ENCODE peak calls at places on chromosome 17, in ten cellular contexts. Y is non-pigmented ciliary epithelial cell; I is lower leg skin; B is uterus; X is stimulated activated CD8-positive, alpha-beta memory T cell treated with anti-CD3 and anti-CD28 coated beads, Interleukin-15, amount 100 ng/mL, for 1 hour; N is thyroid gland; H is progenitor cell of endocrine pancreas; K is GDM1; C is effector CD4-positive, alpha-beta T cell; A is Karpas-422. V is an unnamed sample.

GRCh38 chr17:3886776-3887175 is 6.1 kb downstream of the CAMKK1 start:
- DNase-seq in Y (no peak), I (no peak), B (no peak), X (no peak), N (no peak), H (no peak), K (peak), C (no peak), A (no peak), V (no peak)

GRCh38 chr17:19766016-19766415 is 17.9 kb upstream of the ALDH3A1 start:
- DNase-seq in Y (no peak), I (no peak), B (peak), X (no peak), N (no peak), H (no peak), K (no peak), C (no peak), A (no peak), V (no peak)

GRCh38 chr17:28497931-28498330 is 8.2 kb upstream of the FOXN1 start:
- DNase-seq in Y (no peak), I (no peak), B (no peak), X (no peak), N (no peak), H (peak), K (no peak), C (no peak), A (no peak), V (no peak)

GRCh38 chr17:17568772-17569195 is 22.7 kb downstream of the PEMT start:
- DNase-seq in Y (no peak), I (no peak), B (peak), X (peak), N (peak), H (peak), K (peak), C (peak), A (peak), V (peak)

GRCh38 chr17:20157078-20157360 is 147.9 kb downstream of the SPECC1 start:
- DNase-seq in Y (no peak), I (peak), B (no peak), X (no peak), N (no peak), H (no peak), K (no peak), C (no peak), A (no peak), V (no peak)

GRCh38 chr17:72865954-72866353 is 226.5 kb downstream of the SLC39A11 start:
- DNase-seq in Y (no peak), I (no peak), B (no peak), X (no peak), N (no peak), H (no peak), K (no peak), C (no peak), A (no peak), V (no peak)

GRCh38 chr17:73293480-73293911 is 18.3 kb downstream of the CDC42EP4 start:
- DNase-seq in Y (no peak), I (peak), B (peak), X (no peak), N (peak), H (no peak), K (no peak), C (no peak), A (no peak), V (no peak)

GRCh38 chr17:31533546-31534155 is 142.2 kb downstream of the RAB11FIP4 start:
- DNase-seq in Y (peak), I (no peak), B (peak), X (no peak), N (peak), H (no peak), K (peak), C (no peak), A (peak), V (no peak)

GRCh38 chr17:76125391-76125675 is 15.7 kb downstream of the FOXJ1 start:
- DNase-seq in Y (no peak), I (no peak), B (no peak), X (no peak), N (no peak), H (no peak), K (no peak), C (no peak), A (no peak), V (no peak)

GRCh38 chr17:21043296-21044232 is 753 bp upstream of the USP22 start:
- DNase-seq in Y (peak), I (peak), B (peak), X (peak), N (peak), H (peak), K (peak), C (peak), A (peak), V (peak)

GRCh38 chr17:16085066-16085699 is 85.6 kb downstream of the TTC19 start:
- DNase-seq in Y (peak), I (no peak), B (no peak), X (no peak), N (no peak), H (no peak), K (no peak), C (no peak), A (no peak), V (no peak)

GRCh38 chr17:79633937-79634813 is 23.3 kb upstream of the RBFOX3 start:
- DNase-seq in Y (no peak), I (peak), B (peak), X (no peak), N (no peak), H (peak), K (no peak), C (no peak), A (no peak), V (no peak)

GRCh38 chr17:57649731-57650484 is 95.2 kb downstream of the CCDC182 start:
- DNase-seq in Y (no peak), I (no peak), B (no peak), X (no peak), N (peak), H (no peak), K (no peak), C (no peak), A (no peak), V (no peak)

GRCh38 chr17:3740611-3741073 is 16.9 kb downstream of the HASPIN start:
- DNase-seq in Y (no peak), I (no peak), B (no peak), X (no peak), N (peak), H (no peak), K (peak), C (no peak), A (no peak), V (no peak)

GRCh38 chr17:12642034-12642433 is 23.7 kb upstream of the MYOCD start:
- DNase-seq in Y (no peak), I (no peak), B (no peak), X (no peak), N (no peak), H (no peak), K (no peak), C (no peak), A (peak), V (no peak)

V was measured in T-helper 1 cell.